ENCODE peak calls at places on chromosomes 6 and 20, in eight cellular contexts. V is CD8-positive, alpha-beta memory T cell; W is fibroblast of lung; H is astrocyte; C is body of pancreas; S is CD4-positive, alpha-beta T cell; O is ascending aorta; G is lower lobe of right lung. U is an unnamed sample.

GRCh38 chr20:52993091-52993490 is 20.9 kb downstream of the TSHZ2 start:
- DNase-seq in V (no peak), W (no peak), H (no peak), C (no peak), S (no peak), O (no peak), G (no peak), U (no peak)

GRCh38 chr6:5490495-5491069 is 229.3 kb downstream of the FARS2 start:
- DNase-seq in V (no peak), W (no peak), H (no peak), C (no peak), S (no peak), O (no peak), G (no peak), U (no peak)

GRCh38 chr20:11063459-11063858 is 389.7 kb upstream of the JAG1 start:
- DNase-seq in V (no peak), W (no peak), H (no peak), C (no peak), S (no peak), O (no peak), G (no peak), U (no peak)

GRCh38 chr6:129191275-129191674 is 308.3 kb downstream of the LAMA2 start:
- DNase-seq in V (no peak), W (no peak), H (no peak), C (no peak), S (no peak), O (no peak), G (no peak), U (no peak)

GRCh38 chr6:90610671-90611542 is 24.0 kb upstream of the MAP3K7 start:
- DNase-seq in V (no peak), W (peak; percentile 27), H (peak; percentile 20), C (peak; percentile 13), S (peak; percentile 4), O (no peak), G (peak; percentile 46), U (peak; percentile 57)

GRCh38 chr6:149037026-149037734 is 280.3 kb upstream of the TAB2 start:
- DNase-seq in V (no peak), W (peak; percentile 82), H (peak; percentile 36), C (no peak), S (no peak), O (no peak), G (no peak), U (no peak)

GRCh38 chr6:41736207-41736710 is 851 bp upstream of the TFEB start:
- DNase-seq in V (no peak), W (no peak), H (no peak), C (no peak), S (no peak), O (no peak), G (peak; percentile 31), U (no peak)

GRCh38 chr20:54624701-54625472 is 149.5 kb downstream of the DOK5 start:
- DNase-seq in V (no peak), W (peak; percentile 62), H (peak; percentile 22), C (no peak), S (no peak), O (no peak), G (no peak), U (peak; percentile 21)

GRCh38 chr6:136945072-136945471 is 23.0 kb downstream of the SLC35D3 start:
- DNase-seq in V (no peak), W (no peak), H (no peak), C (no peak), S (no peak), O (no peak), G (no peak), U (no peak)

GRCh38 chr6:166503167-166503744 is 83.2 kb downstream of the RAMACL start:
- DNase-seq in V (no peak), W (no peak), H (no peak), C (no peak), S (no peak), O (no peak), G (no peak), U (no peak)

GRCh38 chr6:170038251-170038650 is 252.6 kb downstream of the DLL1 start:
- DNase-seq in V (no peak), W (no peak), H (no peak), C (peak; percentile 4), S (no peak), O (no peak), G (peak; percentile 41), U (no peak)

GRCh38 chr6:146972526-146972925 is 231.7 kb upstream of the STXBP5 start:
- DNase-seq in V (no peak), W (peak; percentile 14), H (peak; percentile 26), C (no peak), S (no peak), O (no peak), G (no peak), U (no peak)

GRCh38 chr6:43129434-43130194 is 41.5 kb upstream of the SRF start:
- DNase-seq in V (no peak), W (peak; percentile 55), H (no peak), C (no peak), S (no peak), O (no peak), G (no peak), U (peak; percentile 61)

GRCh38 chr20:63641146-63641791 is 12.0 kb downstream of the STMN3 start:
- DNase-seq in V (peak; percentile 48), W (no peak), H (no peak), C (no peak), S (peak; percentile 51), O (no peak), G (peak; percentile 77), U (no peak)

GRCh38 chr20:36988494-36988966 is 37.0 kb upstream of the SAMHD1 start:
- DNase-seq in V (no peak), W (peak; percentile 11), H (peak; percentile 16), C (no peak), S (peak; percentile 10), O (no peak), G (no peak), U (no peak)

GRCh38 chr6:45900808-45901752 is 114.6 kb downstream of the CLIC5 start:
- DNase-seq in V (no peak), W (peak; percentile 39), H (peak; percentile 36), C (no peak), S (no peak), O (no peak), G (no peak), U (peak; percentile 33)
- H3K27ac ChIP-seq in V (no peak overlapping the region), W (no peak overlapping the region), H (no peak overlapping the region), C (no peak overlapping the region), S (no peak overlapping the region), O (no peak overlapping the region), G (no peak overlapping the region), U (no peak overlapping the region)

DNA sequence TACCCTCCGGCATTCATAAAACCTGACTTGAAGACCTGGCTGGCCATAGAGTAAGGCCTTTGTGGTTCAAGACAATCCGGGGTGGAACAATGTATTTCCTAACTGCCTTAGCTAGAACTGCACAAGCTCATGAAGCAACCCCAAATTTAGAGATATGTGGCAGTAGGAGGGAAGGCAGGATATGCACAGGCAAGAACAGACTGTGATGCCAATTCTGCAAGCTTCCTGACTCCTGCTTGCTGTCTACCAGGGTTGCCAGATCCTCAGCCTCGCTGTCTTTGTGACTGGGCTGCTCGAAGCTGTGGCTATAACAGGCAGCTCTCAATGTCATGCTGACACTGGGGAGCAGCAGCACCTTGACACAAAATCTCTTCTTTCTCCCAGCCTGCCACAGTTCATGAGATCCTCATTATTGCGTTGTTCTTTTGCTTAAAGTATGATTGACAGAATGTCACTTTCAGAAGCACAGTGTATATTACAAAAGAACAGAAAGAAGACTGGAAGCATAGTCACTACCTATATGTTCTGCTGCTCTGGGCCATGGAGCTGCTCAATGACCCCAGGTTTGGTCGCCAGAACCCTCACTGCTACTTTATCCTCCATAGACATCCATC is 18.3 kb upstream of the SHLD1 start:
- DNase-seq in V (no peak), W (no peak), H (no peak), C (no peak), S (no peak), O (no peak), G (no peak), U (no peak)
- H3K27ac ChIP-seq in V (no peak overlapping the region), W (no peak overlapping the region), H (no peak overlapping the region), C (no peak overlapping the region), S (no peak overlapping the region), O (no peak overlapping the region), G (no peak overlapping the region), U (no peak overlapping the region)

GRCh38 chr6:34233867-34234266 is 2.8 kb upstream of the HMGA1 start:
- DNase-seq in V (no peak), W (no peak), H (no peak), C (no peak), S (no peak), O (no peak), G (no peak), U (no peak)

GRCh38 chr6:34232901-34233300 is 3.8 kb upstream of the HMGA1 start:
- DNase-seq in V (no peak), W (no peak), H (no peak), C (no peak), S (no peak), O (no peak), G (no peak), U (no peak)

GRCh38 chr6:34235605-34236422 is 859 bp upstream of the HMGA1 start:
- DNase-seq in V (peak; percentile 60), W (peak; percentile 74), H (peak; percentile 85), C (peak; percentile 34), S (peak; percentile 57), O (no peak), G (peak; percentile 85), U (peak; percentile 34)

GRCh38 chr6:34236423-34237315 is at the start of gene HMGA1:
- DNase-seq in V (peak; percentile 87), W (peak; percentile 90), H (peak; percentile 68), C (peak; percentile 90), S (peak; percentile 84), O (peak; percentile 72), G (peak; percentile 94), U (peak; percentile 88)

DNA sequence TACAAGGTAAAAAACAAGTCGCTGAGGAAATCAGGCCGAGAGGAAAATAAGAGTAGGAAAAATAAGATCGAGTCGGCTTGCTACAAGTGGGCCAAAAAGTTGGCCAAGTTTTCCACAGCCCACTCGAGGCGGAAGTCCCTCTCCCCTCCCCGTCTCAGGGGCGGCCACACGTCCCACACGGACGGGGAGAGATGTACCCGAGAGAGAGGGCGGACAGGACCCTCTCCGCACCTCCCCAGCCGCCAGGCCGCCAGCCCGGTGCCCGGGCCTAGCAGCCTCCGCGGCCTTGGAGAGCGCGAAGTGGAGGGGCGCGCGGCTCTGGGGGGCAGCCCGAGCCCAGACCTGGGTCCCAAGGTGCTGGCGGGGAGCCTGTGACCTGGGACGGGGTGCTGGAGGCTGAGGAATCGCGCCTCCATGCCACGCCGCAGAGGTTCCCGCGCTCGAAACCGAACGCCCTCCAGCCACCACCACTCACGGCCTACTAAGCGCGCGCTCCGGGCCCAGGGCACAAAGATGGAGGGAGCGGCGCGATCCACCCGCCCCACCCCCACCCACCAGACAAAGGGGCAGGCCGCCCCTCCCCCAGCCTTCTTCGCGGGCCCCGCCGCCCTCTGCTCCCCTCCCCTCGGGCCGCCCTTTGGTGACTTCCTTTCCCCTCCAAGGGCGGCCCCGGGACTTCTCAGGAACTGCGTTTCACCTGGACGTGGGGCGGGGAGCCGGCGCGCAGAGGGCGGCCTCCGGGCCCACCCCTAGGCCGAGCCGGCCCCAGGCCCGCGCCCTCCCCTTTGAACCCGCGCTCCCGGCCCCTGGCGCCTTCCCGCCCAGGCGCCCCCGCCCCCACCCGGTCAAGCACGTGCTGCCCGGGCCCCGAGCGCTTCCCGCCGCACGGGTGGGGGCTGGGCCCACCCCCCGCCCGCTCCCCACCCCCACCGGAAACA is 1.7 kb upstream of the HMGA1 start:
- DNase-seq in V (peak; percentile 35), W (no peak), H (no peak), C (no peak), S (no peak), O (no peak), G (peak; percentile 66), U (peak; percentile 57)
- H3K27ac ChIP-seq in V (peak overlapping the region; percentile 90), W (no peak overlapping the region), H (no peak overlapping the region), C (peak overlapping the region; percentile 94), S (peak overlapping the region; percentile 99), O (peak overlapping the region; percentile 80), G (peak overlapping the region; percentile 87), U (peak overlapping the region; percentile 85)

GRCh38 chr6:75643173-75643572 is 41.5 kb downstream of the SENP6 start:
- DNase-seq in V (no peak), W (no peak), H (peak; percentile 2), C (no peak), S (no peak), O (no peak), G (no peak), U (no peak)

GRCh38 chr6:75642314-75642713 is 40.6 kb downstream of the SENP6 start:
- DNase-seq in V (no peak), W (no peak), H (no peak), C (no peak), S (no peak), O (no peak), G (no peak), U (no peak)
- H3K27ac ChIP-seq in V (no peak overlapping the region), W (no peak overlapping the region), H (no peak overlapping the region), C (no peak overlapping the region), S (no peak overlapping the region), O (no peak overlapping the region), G (no peak overlapping the region), U (no peak overlapping the region)

U was measured in testis.